ENCODE peak calls at places on chromosomes 3 and 15, in ten cellular contexts. I is anterior cingulate cortex, Z is putamen, M is NCI-H2081, U is NCI-H1417 treated with DMSO at 0.1 percent for 48 hours, O is HFFc6, G is body of pancreas, W is RWPE1, P is dorsolateral prefrontal cortex, Y is SK-MEL-5. R is an unnamed sample.

GRCh38 chr3:13420051-13420816 is at the start of gene NUP210:
- DNase-seq in I (no peak), Z (no peak), M (peak), U (no peak), O (no peak), G (peak), W (no peak), P (no peak), Y (peak), R (peak)

GRCh38 chr15:94843060-94843459 is 611.7 kb downstream of the MCTP2 start:
- DNase-seq in I (no peak), Z (no peak), M (no peak), U (no peak), O (no peak), G (no peak), W (no peak), P (no peak), Y (no peak), R (no peak)

GRCh38 chr3:157204431-157204830 is 44.5 kb upstream of the CCNL1 start:
- DNase-seq in I (no peak), Z (peak), M (peak), U (no peak), O (peak), G (no peak), W (no peak), P (no peak), Y (peak), R (no peak)

GRCh38 chr3:12935023-12935860 is 93.9 kb upstream of the RPL32 start:
- DNase-seq in I (no peak), Z (no peak), M (no peak), U (no peak), O (no peak), G (no peak), W (no peak), P (no peak), Y (no peak), R (no peak)

GRCh38 chr3:69972672-69973071 is 26.9 kb upstream of the SAMMSON start:
- DNase-seq in I (no peak), Z (no peak), M (no peak), U (no peak), O (no peak), G (no peak), W (no peak), P (no peak), Y (no peak), R (no peak)

GRCh38 chr3:135084976-135085375 is 289.9 kb downstream of the EPHB1 start:
- DNase-seq in I (no peak), Z (no peak), M (no peak), U (no peak), O (no peak), G (no peak), W (no peak), P (no peak), Y (no peak), R (no peak)

GRCh38 chr15:79092382-79092781 is 1.8 kb upstream of the RASGRF1 start:
- DNase-seq in I (no peak), Z (no peak), M (no peak), U (no peak), O (no peak), G (no peak), W (no peak), P (no peak), Y (no peak), R (no peak)

GRCh38 chr3:47017504-47018268 is 38.2 kb downstream of the NBEAL2 start:
- DNase-seq in I (no peak), Z (no peak), M (no peak), U (no peak), O (peak), G (no peak), W (no peak), P (no peak), Y (no peak), R (no peak)

GRCh38 chr3:126058666-126059065 is 25.3 kb downstream of the SLC41A3 start:
- DNase-seq in I (no peak), Z (no peak), M (no peak), U (no peak), O (no peak), G (no peak), W (no peak), P (no peak), Y (no peak), R (no peak)

GRCh38 chr3:74692-75243 is 121.8 kb upstream of the CHL1 start:
- DNase-seq in I (no peak), Z (no peak), M (no peak), U (no peak), O (no peak), G (no peak), W (no peak), P (no peak), Y (no peak), R (no peak)

GRCh38 chr3:29771602-29772001 is 490.7 kb downstream of the RBMS3 start:
- DNase-seq in I (no peak), Z (no peak), M (no peak), U (no peak), O (no peak), G (no peak), W (no peak), P (no peak), Y (no peak), R (no peak)

GRCh38 chr3:63863150-63864007 is at the start of the genes ATXN7 and THOC7:
- DNase-seq in I (peak), Z (peak), M (peak), U (no peak), O (peak), G (peak), W (peak), P (peak), Y (peak), R (peak)

GRCh38 chr3:34504755-34505154 is 706.3 kb downstream of the PDCD6IP start:
- DNase-seq in I (no peak), Z (no peak), M (no peak), U (no peak), O (no peak), G (no peak), W (no peak), P (no peak), Y (no peak), R (no peak)

GRCh38 chr15:39534996-39535395 is 45.9 kb upstream of the THBS1 start:
- DNase-seq in I (no peak), Z (no peak), M (no peak), U (no peak), O (no peak), G (no peak), W (no peak), P (no peak), Y (no peak), R (no peak)

R was measured in C1 segment of cervical spinal cord.